ENCODE peak calls at places on chromosomes 1 and 21, in nine cellular contexts. M, I, J, C, W, L, N, B and R are unnamed samples.

GRCh38 chr1:235246022-235246948 is 81.7 kb downstream of the ARID4B start:
- DNase-seq in M (no peak), I (no peak), J (no peak), C (peak; percentile 26), W (no peak), L (no peak), N (no peak), B (peak; percentile 29), R (no peak)

GRCh38 chr1:234961468-234962339 is 166.9 kb downstream of the TOMM20 start:
- DNase-seq in M (no peak), I (no peak), J (no peak), C (peak; percentile 69), W (peak; percentile 93), L (no peak), N (no peak), B (no peak), R (peak; percentile 95)

GRCh38 chr1:3230553-3230952 is 161.6 kb downstream of the PRDM16 start:
- DNase-seq in M (no peak), I (no peak), J (no peak), C (no peak), W (no peak), L (no peak), N (no peak), B (no peak), R (no peak)

GRCh38 chr1:151534662-151535278 is 5.3 kb upstream of the TUFT1 start:
- DNase-seq in M (peak; percentile 82), I (peak; percentile 61), J (peak; percentile 61), C (peak; percentile 79), W (peak; percentile 55), L (no peak), N (peak; percentile 82), B (peak; percentile 33), R (peak; percentile 72)

GRCh38 chr1:27527857-27528700 is 38.1 kb upstream of the WASF2 start:
- DNase-seq in M (peak; percentile 37), I (peak; percentile 66), J (peak; percentile 84), C (no peak), W (no peak), L (no peak), N (peak; percentile 35), B (peak; percentile 68), R (peak; percentile 81)

GRCh38 chr1:33828654-33829053 is 35.2 kb upstream of the HMGB4 start:
- DNase-seq in M (no peak), I (no peak), J (no peak), C (no peak), W (no peak), L (no peak), N (no peak), B (no peak), R (no peak)

GRCh38 chr21:28818663-28819278 is 173.9 kb downstream of the LTN1 start:
- DNase-seq in M (no peak), I (no peak), J (no peak), C (no peak), W (no peak), L (no peak), N (no peak), B (no peak), R (no peak)

GRCh38 chr1:116412480-116412798 is 39.4 kb downstream of the ATP1A1 start:
- DNase-seq in M (no peak), I (no peak), J (no peak), C (no peak), W (no peak), L (no peak), N (no peak), B (no peak), R (no peak)

GRCh38 chr1:93489756-93490155 is 41.8 kb downstream of the FNBP1L start:
- DNase-seq in M (no peak), I (no peak), J (no peak), C (no peak), W (no peak), L (no peak), N (no peak), B (no peak), R (no peak)

GRCh38 chr1:41496080-41497055 is 11.9 kb upstream of the EDN2 start:
- DNase-seq in M (peak; percentile 10), I (peak; percentile 92), J (no peak), C (peak; percentile 91), W (peak; percentile 92), L (peak; percentile 47), N (peak; percentile 94), B (peak; percentile 59), R (peak; percentile 84)

GRCh38 chr1:247118946-247119446 is 14.8 kb upstream of the ZNF669 start:
- DNase-seq in M (no peak), I (no peak), J (peak; percentile 52), C (peak; percentile 48), W (no peak), L (no peak), N (no peak), B (peak; percentile 38), R (no peak)

GRCh38 chr1:182137546-182137945 is 76.0 kb upstream of the ZNF648 start:
- DNase-seq in M (no peak), I (no peak), J (no peak), C (no peak), W (no peak), L (no peak), N (no peak), B (no peak), R (no peak)

GRCh38 chr1:113874017-113874879 is 2.7 kb upstream of the PTPN22 start:
- DNase-seq in M (no peak), I (no peak), J (no peak), C (peak; percentile 32), W (peak; percentile 17), L (no peak), N (no peak), B (peak; percentile 46), R (peak; percentile 39)

GRCh38 chr1:112247971-112248370 is 148.0 kb upstream of the CTTNBP2NL start:
- DNase-seq in M (no peak), I (no peak), J (peak; percentile 51), C (no peak), W (no peak), L (no peak), N (peak; percentile 47), B (no peak), R (no peak)

GRCh38 chr1:92277105-92277504 is 21.7 kb downstream of the GLMN start:
- DNase-seq in M (no peak), I (no peak), J (no peak), C (peak; percentile 85), W (no peak), L (no peak), N (no peak), B (no peak), R (no peak)

GRCh38 chr1:155117610-155118009 is 10.1 kb upstream of the EFNA1 start:
- DNase-seq in M (no peak), I (no peak), J (no peak), C (no peak), W (no peak), L (no peak), N (no peak), B (no peak), R (peak; percentile 30)

GRCh38 chr1:91603409-91603808 is 102.8 kb downstream of the CDC7 start:
- DNase-seq in M (no peak), I (no peak), J (no peak), C (no peak), W (no peak), L (no peak), N (no peak), B (no peak), R (no peak)

GRCh38 chr1:205235921-205236320 is 8.2 kb downstream of the TMCC2 start:
- DNase-seq in M (no peak), I (no peak), J (no peak), C (no peak), W (no peak), L (no peak), N (no peak), B (no peak), R (no peak)

GRCh38 chr1:74334147-74334546 is 99.0 kb downstream of the TNNI3K start:
- DNase-seq in M (no peak), I (no peak), J (no peak), C (no peak), W (no peak), L (no peak), N (no peak), B (no peak), R (no peak)

GRCh38 chr1:153771841-153772593 is 3.2 kb upstream of the SLC27A3 start:
- DNase-seq in M (no peak), I (peak; percentile 61), J (no peak), C (peak; percentile 25), W (no peak), L (no peak), N (no peak), B (no peak), R (no peak)

GRCh38 chr1:108049083-108049819 is 84.3 kb upstream of the VAV3 start:
- DNase-seq in M (peak; percentile 26), I (no peak), J (no peak), C (peak; percentile 34), W (peak; percentile 84), L (no peak), N (peak; percentile 44), B (no peak), R (no peak)

GRCh38 chr1:206682111-206682510 is 2.6 kb upstream of the MAPKAPK2 start:
- DNase-seq in M (no peak), I (no peak), J (no peak), C (no peak), W (no peak), L (no peak), N (no peak), B (peak; percentile 43), R (peak; percentile 90)

GRCh38 chr1:234927968-234928635 is 200.5 kb downstream of the TOMM20 start:
- DNase-seq in M (no peak), I (no peak), J (no peak), C (peak; percentile 28), W (no peak), L (no peak), N (no peak), B (no peak), R (no peak)

GRCh38 chr1:28087614-28088167 is 719 bp downstream of the EYA3 start:
- DNase-seq in M (peak; percentile 50), I (no peak), J (no peak), C (peak; percentile 37), W (no peak), L (no peak), N (no peak), B (peak; percentile 41), R (peak; percentile 50)